ENCODE peak calls at places on chromosomes 5 and 9, in five cellular contexts. I is right cardiac atrium; K is CD8-positive, alpha-beta memory T cell; H is choroid plexus epithelial cell; T is aorta. Y is an unnamed sample.

GRCh38 chr9:129888085-129888808 is 53.0 kb downstream of the USP20 start:
- DNase-seq in T (no peak), H (no peak), K (peak; percentile 98), I (peak; percentile 78), Y (no peak)

GRCh38 chr9:83537331-83538171 is 650 bp downstream of the FRMD3 start:
- DNase-seq in T (no peak), K (no peak), H (peak; percentile 38), I (peak; percentile 69), Y (no peak)

GRCh38 chr9:114696814-114697544 is 15.0 kb upstream of the TEX48 start:
- DNase-seq in I (no peak), H (peak; percentile 34), K (no peak), T (no peak), Y (no peak)

GRCh38 chr9:120845255-120845654 is 2.5 kb upstream of the PSMD5 start:
- DNase-seq in K (no peak), H (peak; percentile 17), I (no peak), T (no peak), Y (no peak)

GRCh38 chr5:146025108-146025507 is 80.3 kb downstream of the PLAC8L1 start:
- DNase-seq in K (no peak), H (no peak), I (no peak), T (no peak), Y (no peak)

GRCh38 chr9:81264516-81264915 is 424.8 kb downstream of the TLE1 start:
- DNase-seq in H (peak; percentile 66), K (no peak), T (no peak), I (peak; percentile 40), Y (no peak)

GRCh38 chr9:27210588-27210987 is 86.4 kb downstream of the EQTN start:
- DNase-seq in T (no peak), K (no peak), H (no peak), I (no peak), Y (no peak)

GRCh38 chr5:33984671-33985124 is at the start of gene SLC45A2:
- DNase-seq in T (no peak), H (peak; percentile 69), K (no peak), I (no peak), Y (no peak)

GRCh38 chr9:33331411-33331891 is 41.1 kb downstream of the NFX1 start:
- DNase-seq in K (no peak), I (no peak), T (no peak), H (no peak), Y (no peak)

GRCh38 chr5:120779674-120780073 is 315.6 kb downstream of the PRR16 start:
- DNase-seq in T (no peak), I (no peak), H (no peak), K (no peak), Y (no peak)

GRCh38 chr5:1292139-1292538 is 2.7 kb downstream of the TERT start:
- DNase-seq in K (no peak), I (no peak), H (no peak), T (no peak), Y (peak; percentile 4)

GRCh38 chr5:10775646-10776045 is 14.6 kb upstream of the DAP start:
- DNase-seq in I (no peak), T (no peak), K (no peak), H (no peak), Y (no peak)

GRCh38 chr5:181260720-181261319 is at the start of gene TRIM52:
- DNase-seq in T (peak; percentile 97), K (peak; percentile 92), H (peak; percentile 88), I (peak; percentile 97), Y (peak; percentile 88)

GRCh38 chr9:78921341-78921740 is 624.4 kb downstream of the PSAT1 start:
- DNase-seq in I (no peak), K (no peak), T (no peak), H (peak; percentile 60), Y (no peak)

GRCh38 chr9:137240321-137240840 is 706 bp upstream of the TUBB4B start:
- DNase-seq in K (peak; percentile 80), I (peak; percentile 93), T (peak; percentile 93), H (peak; percentile 82), Y (peak; percentile 86)

GRCh38 chr9:30411571-30411970 is 1972.9 kb upstream of the ACO1 start:
- DNase-seq in I (no peak), H (no peak), K (no peak), T (no peak), Y (no peak)

GRCh38 chr5:6291961-6292360 is 86.4 kb downstream of the MED10 start:
- DNase-seq in K (peak; percentile 15), H (peak; percentile 29), I (no peak), T (no peak), Y (no peak)

GRCh38 chr5:131996210-131997025 is 15.0 kb downstream of the ACSL6 start:
- DNase-seq in K (no peak), I (no peak), T (peak; percentile 13), H (no peak), Y (no peak)

GRCh38 chr9:94554439-94555331 is at the start of gene PCAT7:
- DNase-seq in T (no peak), H (peak; percentile 39), I (peak; percentile 60), K (no peak), Y (peak; percentile 34)

GRCh38 chr5:129749101-129749500 is 1.2 kb downstream of the MINAR2 start:
- DNase-seq in H (no peak), K (no peak), I (no peak), T (no peak), Y (no peak)

GRCh38 chr9:83570359-83570758 is 32.2 kb upstream of the FRMD3 start:
- DNase-seq in I (no peak), H (peak; percentile 54), K (no peak), T (no peak), Y (peak; percentile 13)

GRCh38 chr5:108753877-108754276 is 6.2 kb downstream of the FER start:
- DNase-seq in T (no peak), I (no peak), K (no peak), H (peak; percentile 34), Y (no peak)